ENCODE peak calls at places on chromosomes 16 and 17, in four cellular contexts. X is HepG2, Z is A549, V is K562. F is an unnamed sample.
A peak's percentile ranks its signal among the peaks of the same experiment; 100 is the strongest.

GRCh38 chr17:79294459-79295071 is 219.9 kb downstream of the ENGASE start:
- DNase-seq in X (peak; percentile 36), Z (peak; percentile 49), V (peak; percentile 72), F (peak; percentile 13)

GRCh38 chr16:28082624-28083023 is 19.1 kb upstream of the GSG1L start:
- DNase-seq in X (no peak), Z (no peak), V (peak; percentile 72), F (no peak)

GRCh38 chr16:58511933-58512815 is 3.1 kb upstream of the SETD6 start:
- DNase-seq in X (peak; percentile 75), Z (peak; percentile 70), V (peak; percentile 89), F (peak; percentile 77)

GRCh38 chr16:10252155-10252554 is 69.9 kb upstream of the GRIN2A start:
- DNase-seq in X (no peak), Z (no peak), V (no peak), F (no peak)

GRCh38 chr16:10552998-10553491 is 27.4 kb downstream of the EMP2 start:
- DNase-seq in X (no peak), Z (peak; percentile 72), V (peak; percentile 70), F (peak; percentile 18)

GRCh38 chr16:82439678-82440293 is 187.0 kb upstream of the CDH13 start:
- DNase-seq in X (peak; percentile 9), Z (no peak), V (no peak), F (no peak)

GRCh38 chr16:46918400-46918799 is 34.2 kb downstream of the GPT2 start:
- DNase-seq in X (no peak), Z (no peak), V (no peak), F (no peak)

GRCh38 chr16:49437344-49437743 is 63.7 kb downstream of the C16orf78 start:
- DNase-seq in X (no peak), Z (no peak), V (no peak), F (no peak)

GRCh38 chr16:74973304-74973703 is 11.6 kb downstream of the WDR59 start:
- DNase-seq in X (no peak), Z (no peak), V (no peak), F (no peak)

GRCh38 chr17:13561606-13562270 is 40.0 kb downstream of the HS3ST3A1 start:
- DNase-seq in X (no peak), Z (peak; percentile 15), V (no peak), F (no peak)

GRCh38 chr17:2302740-2303277 is 776 bp downstream of the SMG6 start:
- DNase-seq in X (no peak), Z (no peak), V (no peak), F (no peak)

GRCh38 chr16:89845417-89845816 is 17.1 kb downstream of the SPIRE2 start:
- DNase-seq in X (no peak), Z (no peak), V (no peak), F (no peak)

GRCh38 chr17:56262854-56263253 is 109.6 kb downstream of the ANKFN1 start:
- DNase-seq in X (no peak), Z (no peak), V (no peak), F (no peak)

DNA sequence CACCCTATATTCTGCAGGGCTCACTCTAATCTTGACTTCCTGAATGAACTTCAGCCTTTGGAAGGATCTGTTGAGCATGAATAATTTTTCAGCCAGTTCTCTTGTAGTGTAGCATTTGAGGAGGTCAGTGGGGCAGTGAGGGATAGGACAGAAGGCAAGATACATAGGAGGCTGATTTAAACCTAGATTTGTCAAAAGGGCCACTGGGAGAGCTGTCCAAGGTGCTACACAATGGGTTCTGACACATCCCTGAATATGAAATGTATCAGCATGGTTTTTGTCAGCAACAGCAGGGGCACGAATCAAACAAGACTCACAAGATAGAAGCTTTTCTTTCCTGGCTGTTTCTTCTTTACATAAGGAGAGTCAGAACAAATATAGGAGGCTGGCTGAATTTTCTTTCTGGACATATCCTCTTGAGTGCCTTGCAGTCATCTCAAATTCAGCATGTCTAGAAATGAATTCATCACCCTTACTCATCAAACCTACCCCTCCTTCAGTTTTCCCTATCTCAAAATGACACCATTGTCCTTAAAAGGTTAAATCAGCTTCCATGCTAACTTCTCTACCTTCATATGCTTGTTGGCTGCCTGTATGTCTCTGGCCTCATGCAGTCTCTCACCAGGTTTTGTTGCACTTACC is 130.5 kb downstream of the NPIPB5 start:
- DNase-seq in X (no peak), Z (peak; percentile 17), V (peak; percentile 38), F (peak; percentile 17)
- TF ChIP-seq REST in X (peak; percentile 88), Z (peak; percentile 82), V (peak; percentile 97), F (peak; percentile 97)

GRCh38 chr16:1533443-1533951 is at the start of gene TMEM204:
- DNase-seq in X (no peak), Z (no peak), V (no peak), F (no peak)

GRCh38 chr16:1532081-1532760 is 1.2 kb upstream of the TMEM204 start:
- DNase-seq in X (no peak), Z (no peak), V (no peak), F (no peak)

GRCh38 chr16:1531638-1531910 is 1.9 kb upstream of the TMEM204 start:
- DNase-seq in X (no peak), Z (no peak), V (no peak), F (no peak)

GRCh38 chr16:1534021-1535020 is 855 bp downstream of the TMEM204 start:
- DNase-seq in X (no peak), Z (no peak), V (no peak), F (no peak)

GRCh38 chr16:1532771-1533170 is 695 bp upstream of the TMEM204 start:
- DNase-seq in X (no peak), Z (no peak), V (no peak), F (no peak)
- H3K4me3 ChIP-seq in X (no peak overlapping the region), Z (no peak overlapping the region), V (no peak overlapping the region), F (no peak overlapping the region)

DNA sequence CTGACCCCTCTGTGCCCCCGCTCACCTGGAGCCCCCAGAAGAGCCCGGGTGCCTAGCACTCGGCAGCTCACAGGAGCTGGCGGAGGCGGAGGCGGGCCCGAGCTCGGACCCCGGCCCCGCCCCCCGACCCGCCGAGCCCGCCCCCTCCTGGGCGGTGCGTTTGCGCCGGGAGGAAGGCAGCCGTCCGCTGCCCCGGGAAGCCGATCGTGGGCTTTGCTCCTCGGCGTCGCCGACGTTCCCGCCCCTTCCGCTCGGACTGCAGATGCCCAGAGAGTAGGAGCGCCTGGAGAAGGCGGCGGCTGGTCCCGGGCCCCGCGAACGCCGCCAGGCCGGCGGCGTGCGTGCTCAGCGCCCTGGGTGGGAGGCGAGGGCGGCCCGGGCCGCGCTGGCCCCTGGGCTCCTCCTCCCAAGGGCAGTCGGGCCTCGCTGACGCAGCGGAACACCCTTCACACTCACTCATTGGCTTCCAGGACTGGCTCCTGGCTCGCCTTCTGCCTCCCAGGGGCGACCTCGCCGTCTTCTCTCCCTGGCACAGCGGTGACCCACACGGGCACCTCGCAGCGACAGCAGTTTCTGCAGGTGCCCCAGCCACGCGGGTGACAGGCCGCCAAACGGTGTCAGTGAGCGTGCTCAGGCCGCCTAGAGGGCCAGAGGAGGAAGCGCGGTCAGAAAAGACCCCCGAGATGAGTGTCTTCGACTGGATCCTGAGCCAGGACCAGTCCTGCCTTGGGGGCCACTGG is at the start of gene PLSCR3:
- DNase-seq in X (peak; percentile 75), Z (peak; percentile 83), V (peak; percentile 84), F (peak; percentile 70)
- TF ChIP-seq REST in X (no peak), Z (no peak), V (no peak), F (no peak)

DNA sequence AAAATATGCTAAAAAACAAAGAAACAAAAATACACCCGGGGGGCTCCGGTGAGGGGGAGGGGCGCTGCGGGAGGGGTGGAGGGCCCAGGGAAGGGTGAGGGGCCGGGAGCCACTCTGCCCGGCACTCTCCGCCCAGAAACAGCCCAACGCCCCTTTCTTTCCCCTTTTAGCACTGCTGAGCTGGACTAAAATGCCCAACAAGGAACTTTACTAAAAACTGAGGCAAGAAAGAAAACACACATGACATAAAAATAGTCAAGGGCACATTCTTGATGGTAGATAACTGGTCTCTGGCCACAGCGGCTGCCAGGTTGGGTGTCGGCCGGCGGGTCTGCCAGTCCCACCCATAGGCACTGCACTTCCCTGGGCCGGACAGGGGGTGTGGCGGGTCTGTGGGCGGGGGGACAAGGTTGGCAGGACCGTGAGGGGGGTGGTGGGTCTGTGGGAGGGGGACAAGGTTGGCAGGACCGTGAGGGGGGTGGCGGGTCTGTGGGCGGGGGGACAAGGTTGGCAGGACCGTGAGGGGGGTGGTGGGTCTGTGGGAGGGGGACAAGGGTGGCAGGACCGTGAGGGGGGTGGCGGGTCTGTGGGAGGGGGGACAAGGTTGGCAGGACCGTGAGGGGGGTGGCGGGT is 20.9 kb downstream of the METRNL start:
- DNase-seq in X (no peak), Z (no peak), V (no peak), F (no peak)
- H3K4me3 ChIP-seq in X (no peak overlapping the region), Z (no peak overlapping the region), V (no peak overlapping the region), F (no peak overlapping the region)

GRCh38 chr16:56729736-56730662 is at the start of gene NUP93:
- DNase-seq in X (peak; percentile 92), Z (peak; percentile 92), V (peak; percentile 96), F (peak; percentile 93)
- TF ChIP-seq REST in X (no peak), Z (no peak), V (no peak), F (no peak)

GRCh38 chr17:47733047-47733413 is at the start of gene TBX21:
- DNase-seq in X (peak; percentile 73), Z (peak; percentile 80), V (peak; percentile 85), F (peak; percentile 63)
- H3K4me3 ChIP-seq in X (peak within 1 kb of the TSS; percentile 45), Z (peak within 1 kb of the TSS; percentile 48), V (no peak within 1 kb of the TSS), F (peak within 1 kb of the TSS; percentile 22)

GRCh38 chr16:68739964-68740627 is 3.0 kb downstream of the CDH1 start:
- DNase-seq in X (peak; percentile 90), Z (peak; percentile 91), V (peak; percentile 64), F (no peak)
- TF ChIP-seq REST in X (no peak), Z (no peak), V (no peak), F (no peak)

F was measured in HL-60.